ENCODE peak calls at places on chromosomes 5 and 9, in six cellular contexts. T is stomach, Q is transverse colon, O is ovary, L is A549, P is sigmoid colon. D is an unnamed sample.

GRCh38 chr5:34998058-34998789 is 49.5 kb downstream of the AGXT2 start:
- DNase-seq in L (peak), Q (no peak), O (no peak), T (no peak), P (no peak), D (no peak)

GRCh38 chr9:135288941-135289534 is 190.5 kb upstream of the PPP1R26 start:
- DNase-seq in Q (no peak), T (no peak), P (peak), L (no peak), O (no peak), D (no peak)

GRCh38 chr5:145341842-145342241 is 493.3 kb downstream of the PRELID2 start:
- DNase-seq in L (peak), O (no peak), T (no peak), Q (no peak), P (no peak), D (no peak)

GRCh38 chr9:14441976-14442651 is 128.2 kb upstream of the NFIB start:
- DNase-seq in L (peak), T (no peak), P (no peak), O (no peak), Q (no peak), D (no peak)

GRCh38 chr5:35166043-35166442 is 64.2 kb downstream of the PRLR start:
- DNase-seq in P (no peak), T (no peak), O (no peak), L (no peak), Q (no peak), D (no peak)

GRCh38 chr5:141779642-141780041 is 97.6 kb upstream of the ARAP3 start:
- DNase-seq in P (peak), T (no peak), Q (no peak), L (no peak), O (no peak), D (no peak)

GRCh38 chr5:10468256-10468655 is 26.6 kb downstream of the ROPN1L start:
- DNase-seq in T (no peak), P (no peak), Q (no peak), O (no peak), L (no peak), D (no peak)

GRCh38 chr9:36632892-36633291 is 60.2 kb downstream of the MELK start:
- DNase-seq in T (no peak), P (no peak), Q (no peak), L (peak), O (no peak), D (no peak)

GRCh38 chr9:116151966-116152381 is 1.6 kb upstream of the PAPPA start:
- DNase-seq in T (no peak), Q (no peak), L (peak), P (no peak), O (no peak), D (no peak)

GRCh38 chr9:30630459-30630858 is 1754.0 kb upstream of the ACO1 start:
- DNase-seq in P (no peak), O (no peak), L (no peak), T (no peak), Q (no peak), D (no peak)

GRCh38 chr5:72784129-72784528 is 32.3 kb upstream of the TNPO1 start:
- DNase-seq in L (no peak), Q (no peak), T (no peak), O (no peak), P (no peak), D (no peak)

GRCh38 chr5:147642666-147643065 is 132.8 kb upstream of the DPYSL3 start:
- DNase-seq in L (no peak), T (no peak), Q (no peak), O (no peak), P (no peak), D (no peak)
- TF ChIP-seq EP300 in L (no peak), T (no peak), Q (no peak), O (no peak), P (no peak), D (no peak)

DNA sequence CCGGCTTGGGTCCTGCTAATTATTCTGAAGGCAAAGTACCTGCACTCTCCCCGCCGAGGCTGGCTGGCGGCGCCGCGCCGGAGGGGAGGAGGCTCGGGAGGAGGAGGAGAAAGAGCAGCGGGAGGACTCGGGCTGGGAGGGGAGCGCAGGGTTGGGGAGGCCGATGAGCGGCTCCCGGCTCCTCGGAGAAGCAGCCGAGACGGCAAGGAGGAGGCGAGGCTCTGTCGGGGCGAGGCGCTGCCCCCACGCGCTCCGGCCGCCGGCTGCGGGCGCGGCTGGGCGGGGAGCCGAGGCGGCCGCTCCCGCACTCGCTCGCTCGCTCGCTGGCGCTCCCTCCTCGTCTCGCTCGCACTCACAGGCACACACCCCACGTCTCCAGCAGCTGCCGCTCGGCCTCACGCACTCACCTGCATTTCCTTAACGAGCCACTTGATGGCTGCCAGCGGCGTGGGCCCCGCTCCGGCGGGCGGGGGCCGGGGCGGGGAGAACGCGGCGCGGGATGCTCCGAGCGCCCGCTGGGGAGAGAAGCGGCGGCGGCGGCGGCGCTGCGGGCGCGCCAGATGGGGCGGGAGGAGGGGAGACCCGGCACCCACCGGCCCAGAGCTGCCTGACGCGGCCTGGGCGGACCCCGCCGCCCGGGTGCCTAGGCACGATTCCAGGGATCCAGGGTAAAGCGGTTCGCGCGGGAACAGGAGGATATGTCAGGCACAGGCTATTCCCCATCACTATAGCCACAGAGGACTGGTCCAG is at the start of gene PTPRD:
- DNase-seq in O (no peak), P (no peak), Q (peak), T (peak), L (peak), D (no peak)
- TF ChIP-seq EP300 in O (no peak), P (no peak), Q (no peak), T (no peak), L (no peak), D (no peak)

GRCh38 chr5:133758641-133759040 is 146.3 kb upstream of the FSTL4 start:
- DNase-seq in Q (no peak), T (no peak), P (no peak), O (no peak), L (no peak), D (no peak)

GRCh38 chr5:133757396-133757795 is 145.1 kb upstream of the FSTL4 start:
- DNase-seq in Q (no peak), T (no peak), L (no peak), P (no peak), O (no peak), D (no peak)

GRCh38 chr5:133763744-133764143 is 151.4 kb upstream of the FSTL4 start:
- DNase-seq in P (no peak), T (no peak), L (no peak), Q (no peak), O (no peak), D (no peak)

GRCh38 chr5:133760532-133760931 is 148.2 kb upstream of the FSTL4 start:
- DNase-seq in T (no peak), O (no peak), Q (no peak), P (no peak), L (no peak), D (no peak)

GRCh38 chr5:133761606-133762005 is 149.3 kb upstream of the FSTL4 start:
- DNase-seq in T (no peak), O (no peak), Q (no peak), P (no peak), L (no peak), D (no peak)
- TF ChIP-seq EP300 in T (no peak), O (no peak), Q (no peak), P (no peak), L (no peak), D (no peak)

DNA sequence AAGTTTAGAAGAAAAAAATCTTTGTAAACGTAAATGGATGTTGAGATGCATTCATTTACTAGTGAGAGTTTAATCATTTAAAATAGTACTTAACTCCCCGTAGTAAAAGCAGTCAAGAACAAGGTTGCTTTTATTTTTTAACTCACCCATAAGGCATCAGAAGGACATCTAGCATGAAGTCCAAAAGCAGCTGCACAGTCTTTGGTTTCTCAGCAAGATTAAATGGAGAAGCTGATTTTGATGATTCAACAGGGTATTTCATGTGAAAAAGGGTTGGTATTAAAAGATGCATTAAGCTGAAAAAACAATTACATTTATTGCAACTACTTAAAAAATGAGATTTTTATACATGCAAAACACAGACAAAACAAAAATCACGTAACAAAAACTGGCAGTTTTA is 44.0 kb downstream of the ECPAS start:
- DNase-seq in Q (no peak), T (no peak), L (no peak), O (no peak), P (no peak), D (no peak)
- TF ChIP-seq EP300 in Q (no peak), T (no peak), L (no peak), O (no peak), P (no peak), D (no peak)

DNA sequence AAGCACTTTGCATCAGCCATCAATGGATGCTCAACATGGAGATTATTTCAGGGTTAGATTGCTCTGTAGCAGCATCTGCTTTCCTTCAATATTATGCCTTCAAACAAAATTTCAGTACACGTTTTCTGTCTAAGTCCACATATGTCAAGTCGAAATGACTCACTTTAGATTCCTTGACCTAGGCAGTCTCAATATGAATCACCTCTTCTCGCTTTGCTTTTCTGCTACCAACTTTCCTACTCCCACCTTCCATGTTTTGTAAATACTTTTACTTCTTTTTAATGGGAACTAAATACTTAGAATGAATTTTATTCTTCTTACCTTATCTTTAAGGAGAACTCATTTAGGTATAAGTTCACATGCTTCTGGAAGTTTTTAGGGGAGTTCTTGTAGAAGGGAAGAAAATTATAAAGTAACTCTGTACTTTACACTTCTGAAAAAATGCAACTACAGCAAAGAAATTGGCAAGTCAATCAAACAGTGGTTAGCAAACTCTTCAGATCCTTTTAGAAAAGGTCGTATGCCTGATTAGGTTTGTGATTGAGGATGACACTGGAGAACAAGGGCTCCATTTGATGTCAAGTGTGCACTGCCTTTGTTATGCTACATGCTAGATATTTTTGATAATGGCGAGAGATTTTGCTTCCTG is 478.5 kb upstream of the SMARCA2 start:
- DNase-seq in Q (no peak), O (no peak), L (no peak), T (no peak), P (no peak), D (no peak)
- TF ChIP-seq EP300 in Q (no peak), O (no peak), L (no peak), T (no peak), P (no peak), D (no peak)